ENCODE peak calls at places on chromosomes 16 and 17, in eight cellular contexts. N, C, F, Q, D, T, P and H are unnamed samples.

GRCh38 chr17:82205720-82206508 is 6.7 kb downstream of the CCDC57 start:
- DNase-seq in N (peak; percentile 87), F (peak; percentile 55), P (no peak), D (peak; percentile 93), C (peak; percentile 93), Q (peak; percentile 89), T (peak; percentile 46), H (peak; percentile 39)

GRCh38 chr17:36829676-36830075 is 107.6 kb upstream of the LHX1 start:
- DNase-seq in C (no peak), P (no peak), Q (peak; percentile 28), N (no peak), D (no peak), F (no peak), T (no peak), H (no peak)

GRCh38 chr17:8953152-8953885 is 12.2 kb downstream of the PIK3R5 start:
- DNase-seq in C (no peak), T (no peak), Q (no peak), D (no peak), N (no peak), P (no peak), F (no peak), H (no peak)

GRCh38 chr16:89890200-89890599 is 16.8 kb downstream of the TCF25 start:
- DNase-seq in N (no peak), D (no peak), Q (no peak), C (no peak), P (no peak), T (no peak), F (no peak), H (no peak)

GRCh38 chr16:920722-921121 is 50.1 kb downstream of the LMF1 start:
- DNase-seq in D (no peak), C (no peak), F (no peak), N (no peak), P (no peak), T (no peak), Q (no peak), H (peak; percentile 2)

GRCh38 chr17:2400474-2400866 is 390 bp downstream of the MNT start:
- DNase-seq in D (peak; percentile 84), Q (peak; percentile 56), P (no peak), F (no peak), T (no peak), N (no peak), C (peak; percentile 79), H (no peak)

GRCh38 chr16:19701091-19701490 is 16.9 kb downstream of the KNOP1 start:
- DNase-seq in T (no peak), D (no peak), F (no peak), N (no peak), C (no peak), Q (no peak), P (no peak), H (no peak)

GRCh38 chr16:84278968-84279367 is 15.7 kb upstream of the WFDC1 start:
- DNase-seq in D (no peak), F (no peak), T (peak; percentile 20), P (no peak), C (no peak), Q (no peak), N (no peak), H (peak; percentile 37)

GRCh38 chr16:89678258-89678657 is 8.2 kb upstream of the CDK10 start:
- DNase-seq in T (no peak), C (peak; percentile 58), F (no peak), D (no peak), Q (no peak), N (no peak), P (no peak), H (no peak)

GRCh38 chr17:49364119-49364518 is 2.1 kb upstream of the ZNF652 start:
- DNase-seq in F (no peak), T (no peak), P (no peak), Q (no peak), C (no peak), N (no peak), D (no peak), H (no peak)